ENCODE peak calls at places on chromosomes 16 and 17, in nine cellular contexts. Z, B, O, U, G, H, Q, J and L are unnamed samples.

GRCh38 chr17:80322864-80323263 is 62.2 kb downstream of the RNF213 start:
- DNase-seq in Z (no peak), B (no peak), O (no peak), U (no peak), G (no peak), H (no peak), Q (no peak), J (no peak), L (no peak)

GRCh38 chr16:8832383-8833100 is 34.9 kb downstream of the PMM2 start:
- DNase-seq in Z (no peak), B (no peak), O (no peak), U (no peak), G (no peak), H (no peak), Q (no peak), J (no peak), L (no peak)

GRCh38 chr16:15946257-15947044 is 3.0 kb upstream of the ABCC1 start:
- DNase-seq in Z (no peak), B (peak), O (no peak), U (no peak), G (peak), H (no peak), Q (no peak), J (peak), L (peak)

GRCh38 chr17:78873519-78874340 is 29.3 kb downstream of the CEP295NL start:
- DNase-seq in Z (no peak), B (no peak), O (no peak), U (peak), G (peak), H (no peak), Q (peak), J (peak), L (peak)

GRCh38 chr17:73430848-73431247 is 119.0 kb upstream of the CDC42EP4 start:
- DNase-seq in Z (no peak), B (no peak), O (no peak), U (no peak), G (peak), H (no peak), Q (no peak), J (peak), L (no peak)

GRCh38 chr17:57108656-57109392 is 23.8 kb downstream of the AKAP1 start:
- DNase-seq in Z (no peak), B (no peak), O (no peak), U (no peak), G (no peak), H (no peak), Q (no peak), J (no peak), L (no peak)

GRCh38 chr17:82858376-82859126 is 18.7 kb upstream of the ZNF750 start:
- DNase-seq in Z (peak), B (no peak), O (no peak), U (no peak), G (no peak), H (peak), Q (no peak), J (no peak), L (peak)

GRCh38 chr16:89924298-89924924 is 1.3 kb downstream of the TUBB3 start:
- DNase-seq in Z (peak), B (no peak), O (no peak), U (peak), G (peak), H (peak), Q (no peak), J (peak), L (no peak)